ENCODE peak calls at places on chromosomes 4 and X, in five cellular contexts. One of them, this sample, is unnamed.
A peak's percentile ranks its signal among the peaks of the same experiment; 100 is the strongest.

GRCh38 chr4:177511611-177512010 is 69.4 kb upstream of the AGA start:
- DNase-seq in GM23248: no peak
- DNase-seq in GM23338: no peak
- DNase-seq in CD4-positive, alpha-beta memory T cell: no peak
- DNase-seq in psoas muscle: no peak
- DNase-seq in this sample: no peak

GRCh38 chrX:20514358-20514757 is 247.6 kb upstream of the RPS6KA3 start:
- DNase-seq in GM23248: peak; percentile 85
- DNase-seq in GM23338: no peak
- DNase-seq in CD4-positive, alpha-beta memory T cell: no peak
- DNase-seq in psoas muscle: no peak
- DNase-seq in this sample: no peak

GRCh38 chrX:147913570-147913969 is 1.9 kb downstream of the FMR1 start:
- DNase-seq in GM23248: no peak
- DNase-seq in GM23338: no peak
- DNase-seq in CD4-positive, alpha-beta memory T cell: no peak
- DNase-seq in psoas muscle: no peak
- DNase-seq in this sample: no peak

GRCh38 chr4:54231419-54232150 is 2.5 kb downstream of the PDGFRA start:
- DNase-seq in GM23248: peak; percentile 83
- DNase-seq in GM23338: peak; percentile 60
- DNase-seq in CD4-positive, alpha-beta memory T cell: no peak
- DNase-seq in psoas muscle: peak; percentile 64
- DNase-seq in this sample: peak; percentile 84

GRCh38 chr4:66575024-66575696 is 904.9 kb upstream of the EPHA5 start:
- DNase-seq in GM23248: no peak
- DNase-seq in GM23338: no peak
- DNase-seq in CD4-positive, alpha-beta memory T cell: no peak
- DNase-seq in psoas muscle: peak; percentile 29
- DNase-seq in this sample: no peak

GRCh38 chrX:133674726-133675470 is 259.6 kb upstream of the GPC4 start:
- DNase-seq in GM23248: no peak
- DNase-seq in GM23338: peak; percentile 33
- DNase-seq in CD4-positive, alpha-beta memory T cell: no peak
- DNase-seq in psoas muscle: no peak
- DNase-seq in this sample: no peak

GRCh38 chrX:41518127-41518840 is 71.1 kb downstream of the NYX start:
- DNase-seq in GM23248: no peak
- DNase-seq in GM23338: no peak
- DNase-seq in CD4-positive, alpha-beta memory T cell: no peak
- DNase-seq in psoas muscle: no peak
- DNase-seq in this sample: no peak

GRCh38 chr4:173025131-173025530 is 143.5 kb upstream of the GALNT7 start:
- DNase-seq in GM23248: peak; percentile 77
- DNase-seq in GM23338: peak; percentile 91
- DNase-seq in CD4-positive, alpha-beta memory T cell: peak; percentile 32
- DNase-seq in psoas muscle: no peak
- DNase-seq in this sample: peak; percentile 46

GRCh38 chr4:4761128-4761991 is 98.1 kb upstream of the MSX1 start:
- DNase-seq in GM23248: peak; percentile 25
- DNase-seq in GM23338: peak; percentile 87
- DNase-seq in CD4-positive, alpha-beta memory T cell: no peak
- DNase-seq in psoas muscle: no peak
- DNase-seq in this sample: peak; percentile 82

GRCh38 chr4:56995525-56995924 is 16.8 kb downstream of the POLR2B start:
- DNase-seq in GM23248: peak; percentile 94
- DNase-seq in GM23338: no peak
- DNase-seq in CD4-positive, alpha-beta memory T cell: no peak
- DNase-seq in psoas muscle: peak; percentile 37
- DNase-seq in this sample: no peak

DNA sequence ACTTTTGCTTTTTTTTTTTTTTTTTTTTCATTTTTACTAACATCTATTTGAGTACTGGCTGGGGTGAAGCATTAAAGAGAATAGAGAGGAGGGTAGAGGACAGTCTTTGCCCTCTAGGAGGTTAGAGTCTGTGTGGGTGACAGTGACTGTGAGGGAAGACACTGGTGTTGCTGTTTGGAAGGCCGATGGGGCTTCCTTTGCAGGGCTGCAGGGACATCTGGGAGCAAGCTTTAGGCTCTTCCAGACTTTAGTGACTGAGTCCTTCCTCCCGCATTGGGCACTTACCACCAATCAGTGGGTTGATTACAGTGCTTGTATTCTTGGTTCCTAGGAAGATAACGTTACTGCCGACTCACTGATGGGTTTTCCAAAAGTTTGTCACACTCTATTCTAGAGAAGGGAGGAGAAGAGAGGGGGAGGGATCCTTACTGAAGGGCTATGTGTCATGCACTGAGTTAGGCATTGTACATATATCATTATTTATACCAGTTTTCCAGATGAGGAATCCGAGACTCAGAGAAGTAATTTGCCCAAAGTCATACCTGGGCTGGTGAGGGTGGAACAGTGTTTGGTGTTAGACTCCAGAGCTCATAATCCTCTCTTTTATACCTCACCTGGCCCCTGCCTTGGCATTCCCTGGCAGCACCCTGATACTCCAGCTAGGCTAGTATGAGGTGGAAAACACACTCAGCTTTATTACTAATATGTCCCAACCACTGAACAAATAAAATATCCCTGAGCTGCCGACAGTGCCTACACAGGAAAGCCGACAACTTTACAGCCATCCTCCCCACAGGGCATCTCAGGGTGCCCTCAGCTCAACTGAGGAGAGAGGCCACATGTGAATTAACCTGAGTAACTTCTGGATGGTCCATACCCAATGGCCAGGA is 3.8 kb downstream of the CHST7 start:
- DNase-seq in GM23248: peak; percentile 74
- DNase-seq in GM23338: no peak
- DNase-seq in CD4-positive, alpha-beta memory T cell: no peak
- DNase-seq in psoas muscle: no peak
- DNase-seq in this sample: no peak
- H3K4me3 ChIP-seq in GM23248: peak overlapping the region; percentile 79
- H3K4me3 ChIP-seq in GM23338: peak overlapping the region; percentile 73
- H3K4me3 ChIP-seq in CD4-positive, alpha-beta memory T cell: no peak overlapping the region
- H3K4me3 ChIP-seq in psoas muscle: peak overlapping the region; percentile 66
- H3K4me3 ChIP-seq in this sample: no peak overlapping the region

GRCh38 chr4:69156913-69157312 is 57.6 kb downstream of the UGT2B11 start:
- DNase-seq in GM23248: peak; percentile 26
- DNase-seq in GM23338: peak; percentile 73
- DNase-seq in CD4-positive, alpha-beta memory T cell: no peak
- DNase-seq in psoas muscle: no peak
- DNase-seq in this sample: no peak
- H3K36me3 ChIP-seq in GM23248: no peaks in the 10 kb centered on the region
- H3K36me3 ChIP-seq in GM23338: no peaks in the 10 kb centered on the region
- H3K36me3 ChIP-seq in CD4-positive, alpha-beta memory T cell: no peaks in the 10 kb centered on the region
- H3K36me3 ChIP-seq in psoas muscle: no peaks in the 10 kb centered on the region
- H3K36me3 ChIP-seq in this sample: no peaks in the 10 kb centered on the region

GRCh38 chr4:6308890-6309643 is 39.4 kb downstream of the WFS1 start:
- DNase-seq in GM23248: peak; percentile 22
- DNase-seq in GM23338: peak; percentile 72
- DNase-seq in CD4-positive, alpha-beta memory T cell: no peak
- DNase-seq in psoas muscle: no peak
- DNase-seq in this sample: peak; percentile 66

GRCh38 chr4:6316461-6317003 is 46.9 kb downstream of the WFS1 start:
- DNase-seq in GM23248: no peak
- DNase-seq in GM23338: no peak
- DNase-seq in CD4-positive, alpha-beta memory T cell: no peak
- DNase-seq in psoas muscle: no peak
- DNase-seq in this sample: no peak

GRCh38 chr4:6309755-6310154 is 40.1 kb downstream of the WFS1 start:
- DNase-seq in GM23248: no peak
- DNase-seq in GM23338: peak; percentile 6
- DNase-seq in CD4-positive, alpha-beta memory T cell: no peak
- DNase-seq in psoas muscle: no peak
- DNase-seq in this sample: no peak

GRCh38 chr4:6318206-6318605 is 48.6 kb downstream of the WFS1 start:
- DNase-seq in GM23248: no peak
- DNase-seq in GM23338: no peak
- DNase-seq in CD4-positive, alpha-beta memory T cell: no peak
- DNase-seq in psoas muscle: no peak
- DNase-seq in this sample: no peak

DNA sequence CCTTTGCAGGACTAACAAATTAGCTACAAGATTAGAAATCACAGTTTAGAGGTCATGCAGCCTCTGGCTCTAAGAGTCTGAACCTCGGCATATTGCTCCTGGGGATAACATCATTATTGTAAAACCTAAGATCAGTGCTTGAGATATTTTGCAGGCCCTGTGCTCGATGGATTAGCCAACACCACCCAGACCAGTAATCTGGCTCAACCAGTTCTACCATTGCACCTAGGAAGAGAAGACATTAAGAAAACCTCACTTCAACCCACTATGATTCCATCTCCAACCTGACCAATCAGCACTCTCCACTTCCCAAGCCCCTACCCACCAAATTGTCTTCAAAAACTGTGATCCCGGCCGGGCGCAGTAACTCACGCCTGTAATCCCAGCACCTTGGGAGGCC is 43.6 kb downstream of the WFS1 start:
- DNase-seq in GM23248: no peak
- DNase-seq in GM23338: no peak
- DNase-seq in CD4-positive, alpha-beta memory T cell: no peak
- DNase-seq in psoas muscle: no peak
- DNase-seq in this sample: no peak
- H3K27me3 ChIP-seq in GM23248: peaks cover 30% of the 10 kb centered on the region
- H3K27me3 ChIP-seq in GM23338: peaks cover 16% of the 10 kb centered on the region
- H3K27me3 ChIP-seq in CD4-positive, alpha-beta memory T cell: peaks cover 8% of the 10 kb centered on the region
- H3K27me3 ChIP-seq in psoas muscle: no peaks in the 10 kb centered on the region
- H3K27me3 ChIP-seq in this sample: peaks cover 9% of the 10 kb centered on the region

GRCh38 chrX:68749426-68749825 is 79.4 kb upstream of the EFNB1 start:
- DNase-seq in GM23248: no peak
- DNase-seq in GM23338: no peak
- DNase-seq in CD4-positive, alpha-beta memory T cell: no peak
- DNase-seq in psoas muscle: no peak
- DNase-seq in this sample: no peak
- H3K4me3 ChIP-seq in GM23248: no peak overlapping the region
- H3K4me3 ChIP-seq in GM23338: no peak overlapping the region
- H3K4me3 ChIP-seq in CD4-positive, alpha-beta memory T cell: no peak overlapping the region
- H3K4me3 ChIP-seq in psoas muscle: no peak overlapping the region
- H3K4me3 ChIP-seq in this sample: no peak overlapping the region

DNA sequence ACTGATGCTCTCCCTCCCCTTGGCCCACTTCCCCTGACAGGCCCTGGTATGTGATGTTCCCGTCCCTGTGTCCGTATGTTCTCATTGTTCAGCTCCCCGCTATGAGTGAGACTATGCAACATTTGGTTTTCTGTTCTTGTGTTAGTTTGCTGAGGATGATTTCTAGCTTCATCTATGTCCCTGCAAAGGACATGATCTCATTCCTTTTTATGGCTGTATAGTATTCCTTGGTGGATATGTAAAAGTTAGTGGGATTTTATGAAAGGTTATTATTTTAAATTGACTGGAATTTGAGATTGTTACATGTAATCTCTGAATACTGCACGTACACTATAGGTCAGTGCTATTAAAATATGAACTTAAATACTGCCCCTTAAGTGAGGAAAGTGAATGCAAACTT is 184.0 kb downstream of the WDFY3 start:
- DNase-seq in GM23248: no peak
- DNase-seq in GM23338: no peak
- DNase-seq in CD4-positive, alpha-beta memory T cell: no peak
- DNase-seq in psoas muscle: no peak
- DNase-seq in this sample: no peak
- H3K36me3 ChIP-seq in GM23248: peaks cover 52% of the 10 kb centered on the region
- H3K36me3 ChIP-seq in GM23338: peaks cover 22% of the 10 kb centered on the region
- H3K36me3 ChIP-seq in CD4-positive, alpha-beta memory T cell: no peaks in the 10 kb centered on the region
- H3K36me3 ChIP-seq in psoas muscle: peaks cover 94% of the 10 kb centered on the region
- H3K36me3 ChIP-seq in this sample: peaks cover 13% of the 10 kb centered on the region

DNA sequence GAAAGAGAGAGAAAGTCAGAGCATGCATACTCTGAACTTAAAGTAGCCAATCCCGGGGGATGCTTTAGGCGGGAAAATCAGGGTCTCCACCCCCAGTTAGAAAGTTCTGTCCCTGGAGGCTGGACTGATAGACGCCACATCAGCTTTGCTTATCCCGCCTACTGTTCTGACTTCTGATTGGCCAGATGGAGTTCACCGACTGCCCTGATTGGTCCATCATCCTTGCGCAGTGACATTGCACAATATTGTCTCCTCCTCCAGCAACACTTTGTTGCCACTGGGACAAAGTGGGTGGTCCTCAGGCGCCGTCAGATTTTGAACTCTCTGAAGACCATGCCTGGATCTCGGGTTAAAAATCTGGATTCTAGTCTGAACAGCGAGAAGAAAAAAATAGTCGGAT is 50.3 kb downstream of the SSX3 start:
- DNase-seq in GM23248: no peak
- DNase-seq in GM23338: peak; percentile 0
- DNase-seq in CD4-positive, alpha-beta memory T cell: no peak
- DNase-seq in psoas muscle: no peak
- DNase-seq in this sample: no peak
- H3K27me3 ChIP-seq in GM23248: no peaks in the 10 kb centered on the region
- H3K27me3 ChIP-seq in GM23338: no peaks in the 10 kb centered on the region
- H3K27me3 ChIP-seq in CD4-positive, alpha-beta memory T cell: no peaks in the 10 kb centered on the region
- H3K27me3 ChIP-seq in psoas muscle: no peaks in the 10 kb centered on the region
- H3K27me3 ChIP-seq in this sample: no peaks in the 10 kb centered on the region

GRCh38 chr4:80268936-80269335 is 2.5 kb downstream of the FGF5 start:
- DNase-seq in GM23248: peak; percentile 26
- DNase-seq in GM23338: no peak
- DNase-seq in CD4-positive, alpha-beta memory T cell: no peak
- DNase-seq in psoas muscle: no peak
- DNase-seq in this sample: no peak

GRCh38 chr4:80266902-80267380 is 477 bp downstream of the FGF5 start:
- DNase-seq in GM23248: peak; percentile 79
- DNase-seq in GM23338: peak; percentile 49
- DNase-seq in CD4-positive, alpha-beta memory T cell: no peak
- DNase-seq in psoas muscle: no peak
- DNase-seq in this sample: peak; percentile 64

GRCh38 chr4:80271806-80272205 is 5.3 kb downstream of the FGF5 start:
- DNase-seq in GM23248: peak; percentile 47
- DNase-seq in GM23338: no peak
- DNase-seq in CD4-positive, alpha-beta memory T cell: no peak
- DNase-seq in psoas muscle: no peak
- DNase-seq in this sample: no peak

GRCh38 chr4:80268081-80268823 is 1.8 kb downstream of the FGF5 start:
- DNase-seq in GM23248: peak; percentile 77
- DNase-seq in GM23338: peak; percentile 56
- DNase-seq in CD4-positive, alpha-beta memory T cell: no peak
- DNase-seq in psoas muscle: no peak
- DNase-seq in this sample: peak; percentile 60

GRCh38 chr4:80270321-80270720 is 3.9 kb downstream of the FGF5 start:
- DNase-seq in GM23248: no peak
- DNase-seq in GM23338: no peak
- DNase-seq in CD4-positive, alpha-beta memory T cell: no peak
- DNase-seq in psoas muscle: no peak
- DNase-seq in this sample: no peak
- H3K4me3 ChIP-seq in GM23248: peak overlapping the region; percentile 99
- H3K4me3 ChIP-seq in GM23338: no peak overlapping the region
- H3K4me3 ChIP-seq in CD4-positive, alpha-beta memory T cell: no peak overlapping the region
- H3K4me3 ChIP-seq in psoas muscle: no peak overlapping the region
- H3K4me3 ChIP-seq in this sample: no peak overlapping the region